ENCODE peak calls at places on chromosomes 5 and 9, in five cellular contexts. H is mesothelial cell of epicardium, U is Ammon's horn, M is lung, R is T-cell. I is an unnamed sample.

GRCh38 chr5:133474851-133475590 is 137.3 kb downstream of the FSTL4 start:
- DNase-seq in H (no peak), U (no peak), M (no peak), R (no peak), I (no peak)

GRCh38 chr5:98927242-98927987 is 1.4 kb downstream of the CHD1 start:
- DNase-seq in H (no peak), U (peak), M (no peak), R (peak), I (no peak)

GRCh38 chr9:81390802-81391456 is 298.4 kb downstream of the TLE1 start:
- DNase-seq in H (no peak), U (no peak), M (no peak), R (no peak), I (no peak)

GRCh38 chr9:134641173-134641985 is at the start of gene COL5A1:
- DNase-seq in H (peak), U (peak), M (peak), R (peak), I (no peak)

GRCh38 chr9:97993000-97993399 is 9.9 kb downstream of the ANP32B start:
- DNase-seq in H (no peak), U (no peak), M (no peak), R (no peak), I (no peak)

GRCh38 chr9:111926421-111926875 is 29.8 kb downstream of the UGCG start:
- DNase-seq in H (no peak), U (peak), M (no peak), R (peak), I (no peak)

GRCh38 chr9:121812159-121812735 is 160.8 kb downstream of the DAB2IP start:
- DNase-seq in H (no peak), U (no peak), M (no peak), R (no peak), I (no peak)

GRCh38 chr5:177302354-177303110 is 987 bp downstream of the RAB24 start:
- DNase-seq in H (peak), U (no peak), M (no peak), R (no peak), I (no peak)

GRCh38 chr9:135015986-135016640 is 71.4 kb upstream of the OLFM1 start:
- DNase-seq in H (no peak), U (no peak), M (no peak), R (no peak), I (no peak)

GRCh38 chr9:33250458-33250995 is 10.6 kb downstream of the SPINK4 start:
- DNase-seq in H (no peak), U (no peak), M (no peak), R (no peak), I (no peak)

GRCh38 chr9:8962084-8962483 is 1162.5 kb upstream of the DMAC1 start:
- DNase-seq in H (no peak), U (no peak), M (no peak), R (no peak), I (no peak)

GRCh38 chr5:63570752-63571151 is 391.5 kb downstream of the HTR1A start:
- DNase-seq in H (no peak), U (no peak), M (no peak), R (no peak), I (no peak)

GRCh38 chr5:128346038-128346437 is 192.0 kb downstream of the FBN2 start:
- DNase-seq in H (no peak), U (no peak), M (no peak), R (no peak), I (no peak)

GRCh38 chr9:123400926-123401503 is 45.0 kb downstream of the CRB2 start:
- DNase-seq in H (no peak), U (no peak), M (no peak), R (no peak), I (no peak)

GRCh38 chr5:40106847-40107246 is 572.9 kb upstream of the PTGER4 start:
- DNase-seq in H (no peak), U (no peak), M (no peak), R (no peak), I (no peak)

GRCh38 chr9:104758974-104759373 is 5.0 kb upstream of the NIPSNAP3B start:
- DNase-seq in H (no peak), U (no peak), M (no peak), R (no peak), I (peak)

GRCh38 chr5:93378073-93378472 is 202.9 kb downstream of the NR2F1-AS1 start:
- DNase-seq in H (no peak), U (no peak), M (no peak), R (no peak), I (no peak)

GRCh38 chr9:85523202-85523601 is 218.6 kb downstream of the AGTPBP1 start:
- DNase-seq in H (no peak), U (no peak), M (no peak), R (no peak), I (no peak)

GRCh38 chr9:111866976-111867375 is 29.6 kb upstream of the UGCG start:
- DNase-seq in H (no peak), U (no peak), M (no peak), R (no peak), I (no peak)

GRCh38 chr9:87478211-87478992 is 19.3 kb upstream of the DAPK1 start:
- DNase-seq in H (no peak), U (no peak), M (no peak), R (no peak), I (no peak)

I was measured in NCI-H187.